ENCODE peak calls at places on chromosomes 6 and 20, in four cellular contexts. T is HCT116, R is esophagus squamous epithelium, K is heart left ventricle. N is an unnamed sample.

GRCh38 chr6:3063733-3064700 is 4.3 kb upstream of the RIPK1 start:
- DNase-seq in T (peak; percentile 86), R (peak; percentile 68), K (peak; percentile 97), N (peak; percentile 98)

GRCh38 chr6:170187669-170188566 is 103.0 kb downstream of the DLL1 start:
- DNase-seq in T (no peak), R (no peak), K (no peak), N (no peak)

GRCh38 chr6:33213166-33213988 is 5.1 kb downstream of the RING1 start:
- DNase-seq in T (no peak), R (no peak), K (no peak), N (no peak)

GRCh38 chr6:140845666-140846065 is 1287.1 kb upstream of the GJE1 start:
- DNase-seq in T (no peak), R (no peak), K (no peak), N (no peak)

GRCh38 chr6:19719691-19720127 is 117.5 kb upstream of the ID4 start:
- DNase-seq in T (no peak), R (no peak), K (no peak), N (no peak)

GRCh38 chr6:110398778-110399177 is 16.6 kb downstream of the DDO start:
- DNase-seq in T (no peak), R (no peak), K (no peak), N (no peak)

GRCh38 chr6:18503588-18504231 is 116.6 kb downstream of the RNF144B start:
- DNase-seq in T (peak; percentile 61), R (no peak), K (peak; percentile 48), N (peak; percentile 43)

GRCh38 chr20:32539817-32540675 is 45.1 kb downstream of the NOL4L start:
- DNase-seq in T (no peak), R (no peak), K (no peak), N (peak; percentile 90)

GRCh38 chr20:49668181-49668877 is 45.3 kb downstream of the B4GALT5 start:
- DNase-seq in T (no peak), R (no peak), K (peak; percentile 22), N (peak; percentile 88)

GRCh38 chr20:38473353-38473795 is 731 bp downstream of the RALGAPB start:
- DNase-seq in T (no peak), R (no peak), K (no peak), N (no peak)

GRCh38 chr6:56902551-56903464 is 52.1 kb upstream of the BEND6 start:
- DNase-seq in T (no peak), R (no peak), K (peak; percentile 11), N (no peak)

GRCh38 chr6:140893432-140893831 is 1239.3 kb upstream of the GJE1 start:
- DNase-seq in T (no peak), R (no peak), K (no peak), N (no peak)

GRCh38 chr20:16007978-16008377 is 565.3 kb downstream of the KIF16B start:
- DNase-seq in T (no peak), R (no peak), K (no peak), N (no peak)

GRCh38 chr20:10758446-10758845 is 84.6 kb upstream of the JAG1 start:
- DNase-seq in T (no peak), R (no peak), K (no peak), N (no peak)

GRCh38 chr6:105301072-105301503 is 101.8 kb downstream of the PREP start:
- DNase-seq in T (no peak), R (no peak), K (peak; percentile 44), N (no peak)

GRCh38 chr6:32627831-32628230 is 9.4 kb upstream of the HLA-DQA1 start:
- DNase-seq in T (no peak), R (no peak), K (peak; percentile 48), N (peak; percentile 76)

GRCh38 chr6:96816182-96816888 is 20.9 kb downstream of the GPR63 start:
- DNase-seq in T (no peak), R (no peak), K (no peak), N (no peak)

GRCh38 chr6:157929765-157930319 is 51.8 kb upstream of the SYNJ2 start:
- DNase-seq in T (no peak), R (no peak), K (no peak), N (no peak)

GRCh38 chr6:4672772-4673171 is 103.4 kb upstream of the CDYL start:
- DNase-seq in T (no peak), R (no peak), K (no peak), N (no peak)

GRCh38 chr6:5300206-5300764 is 39.0 kb downstream of the FARS2 start:
- DNase-seq in T (no peak), R (no peak), K (no peak), N (no peak)

GRCh38 chr6:56699066-56699654 is 56.5 kb upstream of the DST start:
- DNase-seq in T (no peak), R (no peak), K (no peak), N (no peak)

GRCh38 chr6:56220078-56220477 is 27.3 kb downstream of the COL21A1 start:
- DNase-seq in T (no peak), R (no peak), K (no peak), N (no peak)

GRCh38 chr6:84512396-84512795 is 252.0 kb downstream of the TBX18 start:
- DNase-seq in T (no peak), R (no peak), K (no peak), N (no peak)

GRCh38 chr6:149324428-149324827 is 6.9 kb downstream of the TAB2 start:
- DNase-seq in T (no peak), R (no peak), K (no peak), N (no peak)

GRCh38 chr20:59661621-59662020 is 57.3 kb downstream of the PHACTR3 start:
- DNase-seq in T (no peak), R (no peak), K (no peak), N (no peak)

GRCh38 chr6:23533954-23534725 is 591.9 kb upstream of the NRSN1 start:
- DNase-seq in T (no peak), R (no peak), K (no peak), N (no peak)

GRCh38 chr20:45415822-45416637 is at the start of gene PIGT:
- DNase-seq in T (peak; percentile 63), R (peak; percentile 32), K (peak; percentile 87), N (peak; percentile 96)
- TF ChIP-seq POLR2A in T (no peak), R (no peak), K (peak; percentile 92), N (peak; percentile 95)

DNA sequence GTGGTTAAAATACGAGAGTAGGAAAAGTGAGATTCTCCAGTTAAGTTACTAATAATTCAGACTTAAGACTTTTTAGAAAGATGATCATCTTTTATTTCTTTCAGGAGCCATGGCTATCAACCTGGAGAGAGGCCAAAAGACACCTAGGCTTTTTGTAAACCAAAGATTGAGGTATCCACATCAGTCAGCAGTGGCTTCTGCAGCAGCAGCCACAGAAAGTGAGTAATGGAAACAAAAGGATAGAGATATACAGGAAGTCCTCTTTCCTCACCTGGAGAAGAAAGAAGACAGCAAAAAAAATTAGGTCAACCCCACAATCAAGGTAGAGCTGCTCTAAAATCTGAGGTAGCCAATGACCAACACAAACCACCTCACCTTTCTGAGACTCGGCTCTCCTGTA is 22.7 kb upstream of the TRIM39 start:
- DNase-seq in T (no peak), R (no peak), K (no peak), N (no peak)
- H3K27me3 ChIP-seq in T (no peaks in the 10 kb centered on the region), R (no peaks in the 10 kb centered on the region), K (no peaks in the 10 kb centered on the region), N (no peaks in the 10 kb centered on the region)

GRCh38 chr6:12014027-12014872 is 2.1 kb downstream of the HIVEP1 start:
- DNase-seq in T (no peak), R (no peak), K (no peak), N (no peak)
- TF ChIP-seq POLR2A in T (no peak), R (no peak), K (no peak), N (no peak)

DNA sequence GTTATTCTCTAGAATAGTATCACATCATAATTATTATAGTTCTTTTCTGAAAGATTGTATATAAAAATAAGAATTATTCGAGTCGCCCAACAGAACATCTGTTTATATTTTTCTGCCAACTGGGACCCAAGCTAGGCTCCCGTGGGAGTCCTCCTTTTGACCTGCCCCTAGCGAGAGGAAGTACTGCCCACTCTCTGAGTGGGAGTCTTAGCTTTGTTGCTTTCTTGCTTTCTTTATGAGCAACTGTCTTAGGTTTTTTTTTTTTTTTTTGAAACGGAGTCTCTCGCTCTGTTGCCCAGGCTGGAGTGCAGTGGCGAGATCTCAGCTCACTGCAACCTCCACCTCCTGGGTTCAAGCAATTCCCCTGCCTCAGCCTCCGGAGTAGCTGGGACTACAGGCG is 202.0 kb upstream of the ZNF184 start:
- DNase-seq in T (no peak), R (no peak), K (no peak), N (no peak)
- H3K27me3 ChIP-seq in T (no peaks in the 10 kb centered on the region), R (peaks cover 100% of the 10 kb centered on the region), K (peaks cover 98% of the 10 kb centered on the region), N (peaks cover 29% of the 10 kb centered on the region)

DNA sequence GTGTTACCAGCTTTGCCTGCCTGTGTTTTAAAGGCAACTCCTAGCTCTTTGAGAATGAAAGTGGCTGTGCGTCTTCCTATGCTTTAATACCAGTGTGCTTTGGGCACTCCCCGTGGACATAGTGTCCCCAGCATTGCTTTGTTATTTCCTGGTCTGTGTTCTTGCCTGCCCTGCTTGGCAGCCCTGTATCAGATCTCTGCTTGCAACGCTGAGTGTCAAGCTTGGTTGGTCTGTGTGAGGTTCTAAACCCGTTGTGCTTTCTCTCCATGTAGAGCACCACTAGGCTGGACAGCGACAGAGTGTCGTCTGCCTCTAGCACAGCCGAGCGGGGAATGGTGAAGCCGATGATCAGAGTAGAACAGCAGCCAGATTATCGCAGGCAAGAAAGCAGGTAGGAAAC is 80.2 kb downstream of the AFDN start:
- DNase-seq in T (no peak), R (no peak), K (peak; percentile 34), N (no peak)
- TF ChIP-seq POLR2A in T (no peak), R (no peak), K (peak; percentile 37), N (no peak)